ENCODE peak calls at places on chromosomes 6 and 20, in five cellular contexts. W is endothelial cell of umbilical vein, N is spleen, C is HCT116, Q is sigmoid colon. K is an unnamed sample. For H3K36me3 and H3K9me3, the result is how much of the 10 kb centered on the place peaks cover.

GRCh38 chr20:11118802-11119380 is 445.1 kb upstream of the JAG1 start:
- DNase-seq in W (peak), N (no peak), C (no peak), Q (no peak), K (no peak)

GRCh38 chr20:10761786-10762185 is 88.0 kb upstream of the JAG1 start:
- DNase-seq in W (peak), N (no peak), C (no peak), Q (no peak), K (no peak)

GRCh38 chr20:62305149-62305764 is 2.5 kb downstream of the ADRM1 start:
- DNase-seq in W (no peak), N (no peak), C (no peak), Q (no peak), K (no peak)

GRCh38 chr6:84522135-84522535 is 242.3 kb downstream of the TBX18 start:
- DNase-seq in W (peak), N (no peak), C (peak), Q (no peak), K (no peak)

GRCh38 chr6:39495023-39495422 is 172.5 kb upstream of the KCNK16 start:
- DNase-seq in W (no peak), N (no peak), C (no peak), Q (no peak), K (no peak)

GRCh38 chr6:42751055-42751454 is 5.2 kb upstream of the TBCC start:
- DNase-seq in W (no peak), N (no peak), C (no peak), Q (no peak), K (no peak)

GRCh38 chr6:26017567-26017966 is 55.0 kb downstream of the TRIM38 start:
- DNase-seq in W (peak), N (peak), C (no peak), Q (peak), K (peak)

GRCh38 chr20:62605996-62606395 is 36.3 kb upstream of the SLCO4A1 start:
- DNase-seq in W (no peak), N (no peak), C (no peak), Q (no peak), K (no peak)

GRCh38 chr20:61256365-61256764 is 4.3 kb downstream of the CDH4 start:
- DNase-seq in W (no peak), N (no peak), C (no peak), Q (no peak), K (no peak)

GRCh38 chr20:63004607-63005211 is 2.1 kb downstream of the BHLHE23 start:
- DNase-seq in W (no peak), N (no peak), C (no peak), Q (no peak), K (no peak)

GRCh38 chr6:142838821-142839685 is 105.9 kb downstream of the HIVEP2 start:
- DNase-seq in W (peak), N (no peak), C (peak), Q (no peak), K (no peak)

GRCh38 chr6:170454512-170455285 is 98.4 kb downstream of the PSMB1 start:
- DNase-seq in W (no peak), N (peak), C (no peak), Q (no peak), K (peak)

GRCh38 chr20:17556842-17557674 is 12.8 kb upstream of the DSTN start:
- DNase-seq in W (peak), N (no peak), C (no peak), Q (peak), K (peak)

GRCh38 chr6:17226269-17226668 is 54.9 kb upstream of the RBM24 start:
- DNase-seq in W (no peak), N (no peak), C (no peak), Q (no peak), K (no peak)

GRCh38 chr6:30450908-30451818 is 38.1 kb upstream of the HLA-E start:
- DNase-seq in W (no peak), N (peak), C (no peak), Q (peak), K (peak)

GRCh38 chr6:30100585-30101422 is 12.1 kb downstream of the TRIM31 start:
- DNase-seq in W (no peak), N (no peak), C (no peak), Q (no peak), K (peak)

GRCh38 chr6:34315780-34316179 is 67.0 kb upstream of the SMIM29 start:
- DNase-seq in W (no peak), N (no peak), C (no peak), Q (no peak), K (no peak)

GRCh38 chr6:153309666-153310065 is 178.6 kb upstream of the RGS17 start:
- DNase-seq in W (no peak), N (no peak), C (no peak), Q (no peak), K (no peak)

GRCh38 chr6:127120109-127120786 is 1.8 kb downstream of the RSPO3 start:
- DNase-seq in W (no peak), N (no peak), C (no peak), Q (peak), K (no peak)

GRCh38 chr6:20708367-20709124 is 174.3 kb downstream of the CDKAL1 start:
- DNase-seq in W (no peak), N (no peak), C (no peak), Q (no peak), K (no peak)

GRCh38 chr6:79608334-79609224 is 22.6 kb upstream of the SH3BGRL2 start:
- DNase-seq in W (no peak), N (no peak), C (no peak), Q (no peak), K (no peak)

GRCh38 chr6:50708664-50709365 is 4.5 kb upstream of the TFAP2D start:
- DNase-seq in W (no peak), N (no peak), C (no peak), Q (no peak), K (no peak)

GRCh38 chr6:36679043-36679821 is 718 bp downstream of the CDKN1A start:
- DNase-seq in W (peak), N (peak), C (no peak), Q (peak), K (peak)

GRCh38 chr6:129516005-129516404 is 194.0 kb downstream of the ARHGAP18 start:
- DNase-seq in W (no peak), N (no peak), C (no peak), Q (no peak), K (no peak)

GRCh38 chr20:36929290-36929689 is 22.2 kb downstream of the SAMHD1 start:
- DNase-seq in W (no peak), N (peak), C (no peak), Q (no peak), K (no peak)

GRCh38 chr20:32871622-32872160 is 13.0 kb downstream of the EFCAB8 start:
- DNase-seq in W (no peak), N (peak), C (no peak), Q (peak), K (no peak)

GRCh38 chr6:24836116-24836515 is 37.4 kb upstream of the ARMH2 start:
- DNase-seq in W (no peak), N (no peak), C (no peak), Q (no peak), K (no peak)

GRCh38 chr6:4281341-4282293 is 146.2 kb upstream of the ECI2 start:
- DNase-seq in W (peak), N (peak), C (no peak), Q (peak), K (peak)

GRCh38 chr20:39849664-39850063 is 839.4 kb downstream of the MAFB start:
- DNase-seq in W (peak), N (peak), C (no peak), Q (peak), K (peak)

GRCh38 chr6:34559651-34560365 is 3.7 kb upstream of the SPDEF start:
- DNase-seq in W (no peak), N (no peak), C (no peak), Q (no peak), K (no peak)

GRCh38 chr20:49478266-49478665 is 4.2 kb downstream of the KCNB1 start:
- DNase-seq in W (no peak), N (no peak), C (no peak), Q (no peak), K (no peak)

GRCh38 chr6:79307321-79308036 is 73.0 kb upstream of the HMGN3 start:
- DNase-seq in W (no peak), N (no peak), C (no peak), Q (no peak), K (no peak)

GRCh38 chr20:51452091-51452613 is 90.4 kb downstream of the NFATC2 start:
- DNase-seq in W (no peak), N (no peak), C (no peak), Q (no peak), K (peak)

GRCh38 chr6:12071064-12071615 is 59.0 kb downstream of the HIVEP1 start:
- DNase-seq in W (peak), N (no peak), C (no peak), Q (no peak), K (no peak)

GRCh38 chr20:34562643-34563042 is 4.1 kb downstream of the MAP1LC3A start:
- DNase-seq in W (peak), N (no peak), C (no peak), Q (no peak), K (no peak)

GRCh38 chr20:43914697-43915208 is at the start of gene TOX2:
- DNase-seq in W (no peak), N (peak), C (no peak), Q (no peak), K (peak)

GRCh38 chr6:105897131-105897530 is 189.0 kb upstream of the PRDM1 start:
- DNase-seq in W (no peak), N (no peak), C (no peak), Q (no peak), K (no peak)

DNA sequence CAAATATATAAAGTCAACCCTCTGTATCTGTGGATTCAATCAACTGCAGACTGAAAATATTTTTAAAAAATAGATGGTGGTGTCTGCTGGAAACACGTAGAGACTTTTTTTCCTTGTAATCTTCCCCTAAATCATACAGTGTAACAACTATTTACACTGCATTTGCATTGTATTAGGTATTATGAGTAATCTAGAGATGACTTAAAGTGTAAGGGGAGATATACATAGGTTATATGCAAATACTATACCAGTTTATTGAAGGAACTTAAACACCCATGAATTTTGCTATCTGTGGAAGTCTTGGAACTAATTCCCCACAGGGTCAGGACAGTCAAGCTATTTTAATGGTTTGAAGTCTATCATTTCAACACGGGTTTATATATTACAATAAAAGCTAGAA is 10.2 kb downstream of the HDAC2 start:
- DNase-seq in W (no peak), N (no peak), C (no peak), Q (no peak), K (no peak)
- H3K36me3 ChIP-seq in W (under half), N (under half), C (under half), Q (under half), K (under half)

GRCh38 chr6:53822355-53823115 is 27.7 kb downstream of the LRRC1 start:
- DNase-seq in W (no peak), N (no peak), C (no peak), Q (no peak), K (no peak)
- TF ChIP-seq POLR2A in W (no peak), N (no peak), C (no peak), Q (no peak), K (no peak)

GRCh38 chr6:122494665-122495272 is 23.2 kb upstream of the SERINC1 start:
- DNase-seq in W (no peak), N (no peak), C (no peak), Q (no peak), K (no peak)

GRCh38 chr6:122491915-122492537 is 20.4 kb upstream of the SERINC1 start:
- DNase-seq in W (peak), N (peak), C (peak), Q (peak), K (peak)

GRCh38 chr6:122501475-122501874 is 29.9 kb upstream of the SERINC1 start:
- DNase-seq in W (no peak), N (no peak), C (no peak), Q (no peak), K (no peak)

GRCh38 chr6:122495612-122496011 is 24.0 kb upstream of the SERINC1 start:
- DNase-seq in W (no peak), N (no peak), C (no peak), Q (no peak), K (no peak)
- H3K9me3 ChIP-seq in W (under half), N (under half), C (under half), Q (under half), K (under half)

GRCh38 chr6:32847004-32847403 is 3.2 kb upstream of the PSMB8 start:
- DNase-seq in W (no peak), N (no peak), C (no peak), Q (no peak), K (no peak)

GRCh38 chr6:32845381-32845884 is 1.6 kb upstream of the PSMB8 start:
- DNase-seq in W (no peak), N (peak), C (no peak), Q (peak), K (no peak)

GRCh38 chr6:32844839-32845372 is 1.1 kb upstream of the PSMB8 start:
- DNase-seq in W (no peak), N (no peak), C (no peak), Q (no peak), K (no peak)

GRCh38 chr6:32849126-32849525 is 4.4 kb downstream of the TAP1 start:
- DNase-seq in W (no peak), N (no peak), C (no peak), Q (no peak), K (no peak)

DNA sequence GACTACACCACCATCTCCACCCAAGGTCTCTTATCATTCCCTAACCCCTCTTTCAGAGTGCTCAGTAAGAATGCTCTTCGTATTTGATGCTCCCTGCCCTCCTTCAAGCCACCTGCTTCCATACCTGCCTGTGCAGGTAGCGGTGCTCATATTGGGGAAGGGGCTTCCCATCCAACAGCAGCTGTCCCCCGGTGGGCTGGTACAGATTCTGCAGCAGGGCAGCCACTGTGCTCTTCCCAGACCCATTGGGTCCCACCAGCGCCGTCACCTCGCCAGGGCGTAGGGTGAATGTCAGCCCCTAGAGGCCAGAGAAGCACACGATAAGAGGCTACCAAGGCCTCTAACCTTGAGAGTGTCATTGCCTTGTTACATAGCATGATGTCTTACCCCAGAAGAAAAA is 3.9 kb upstream of the PSMB8 start:
- DNase-seq in W (no peak), N (no peak), C (no peak), Q (peak), K (no peak)
- H3K36me3 ChIP-seq in W (under half), N (half or more), C (under half), Q (under half), K (half or more)

K was measured in heart left ventricle.